ENCODE peak calls at places on chromosomes 12 and 14, in six cellular contexts. E, A, J, T, X and G are unnamed samples.

GRCh38 chr12:68119250-68119649 is 40.3 kb downstream of the IFNG start:
- DNase-seq in E (no peak), A (no peak), J (no peak), T (no peak), X (no peak), G (no peak)

GRCh38 chr12:26790645-26790994 is 42.4 kb downstream of the ITPR2 start:
- DNase-seq in E (no peak), A (no peak), J (no peak), T (no peak), X (no peak), G (no peak)

GRCh38 chr14:96194657-96195431 is 9.8 kb upstream of the BDKRB2 start:
- DNase-seq in E (no peak), A (no peak), J (no peak), T (no peak), X (no peak), G (no peak)

GRCh38 chr12:66188584-66189475 is at the start of gene IRAK3:
- DNase-seq in E (no peak), A (peak), J (peak), T (peak), X (peak), G (peak)

GRCh38 chr14:54175298-54175942 is 218.8 kb upstream of the BMP4 start:
- DNase-seq in E (peak), A (peak), J (peak), T (peak), X (no peak), G (no peak)

GRCh38 chr14:57755018-57755521 is 110.8 kb downstream of the SLC35F4 start:
- DNase-seq in E (no peak), A (no peak), J (no peak), T (no peak), X (no peak), G (no peak)

GRCh38 chr12:68617160-68617926 is 6.6 kb downstream of the RAP1B start:
- DNase-seq in E (no peak), A (no peak), J (no peak), T (no peak), X (no peak), G (no peak)

GRCh38 chr14:68143341-68143807 is 323.8 kb downstream of the RAD51B start:
- DNase-seq in E (no peak), A (peak), J (peak), T (peak), X (peak), G (peak)

GRCh38 chr12:12405882-12406281 is 49.0 kb downstream of the BORCS5 start:
- DNase-seq in E (peak), A (no peak), J (peak), T (peak), X (peak), G (no peak)

GRCh38 chr12:124700810-124701594 is 133.6 kb upstream of the NCOR2 start:
- DNase-seq in E (no peak), A (no peak), J (no peak), T (peak), X (no peak), G (no peak)
- TF ChIP-seq POLR2A in E (no peak), A (no peak), J (no peak), T (peak), X (no peak), G (no peak)

GRCh38 chr12:125773033-125773432 is 707.8 kb downstream of the AACS start:
- DNase-seq in E (peak), A (no peak), J (no peak), T (no peak), X (no peak), G (no peak)
- TF ChIP-seq CTCF in E (no peak), A (no peak), J (peak), T (no peak), X (no peak), G (peak)

GRCh38 chr14:23040100-23040499 is 1.9 kb upstream of the PSMB11 start:
- DNase-seq in E (no peak), A (no peak), J (no peak), T (no peak), X (no peak), G (no peak)

GRCh38 chr14:23035303-23036164 is 834 bp upstream of the PSMB5 start:
- DNase-seq in E (no peak), A (no peak), J (no peak), T (no peak), X (no peak), G (no peak)

GRCh38 chr14:23033801-23034497 is 751 bp downstream of the PSMB5 start:
- DNase-seq in E (no peak), A (no peak), J (no peak), T (no peak), X (no peak), G (no peak)

GRCh38 chr14:23030936-23031335 is 3.8 kb downstream of the PSMB5 start:
- DNase-seq in E (no peak), A (no peak), J (no peak), T (no peak), X (no peak), G (no peak)

GRCh38 chr14:23034498-23035302 is at the start of gene PSMB5:
- DNase-seq in E (peak), A (peak), J (peak), T (peak), X (peak), G (peak)
- TF ChIP-seq POLR2A in E (peak), A (no peak), J (peak), T (no peak), X (no peak), G (peak)

GRCh38 chr14:23252420-23253333 is 14.9 kb downstream of the RNF212B start:
- DNase-seq in E (no peak), A (no peak), J (no peak), T (no peak), X (no peak), G (no peak)

GRCh38 chr14:23248601-23249000 is 10.9 kb downstream of the RNF212B start:
- DNase-seq in E (no peak), A (no peak), J (no peak), T (no peak), X (no peak), G (no peak)

GRCh38 chr14:23249810-23250209 is 12.1 kb downstream of the RNF212B start:
- DNase-seq in E (no peak), A (no peak), J (no peak), T (no peak), X (no peak), G (no peak)

GRCh38 chr14:23252006-23252405 is 14.3 kb downstream of the RNF212B start:
- DNase-seq in E (no peak), A (no peak), J (no peak), T (no peak), X (no peak), G (no peak)
- TF ChIP-seq CTCF in E (no peak), A (no peak), J (no peak), T (no peak), X (no peak), G (no peak)

GRCh38 chr12:20309504-20310148 is 58.7 kb upstream of the PDE3A start:
- DNase-seq in E (no peak), A (no peak), J (no peak), T (no peak), X (no peak), G (peak)
- TF ChIP-seq POLR2A in E (no peak), A (no peak), J (no peak), T (no peak), X (no peak), G (no peak)